ENCODE peak calls at places on chromosomes 5 and 9, in six cellular contexts. J is amniotic epithelial cell; C is stimulated activated CD8-positive, alpha-beta memory T cell treated with anti-CD3 and anti-CD28 coated beads, Interleukin-4, amount 100 ng/mL, for 1 hour; K is activated T-helper 1 cell treated with anti-CD3 and anti-CD28 coated beads, Interleukin-2, amount 50 U/mL, for 16 hours; D is globus pallidus; U is cortex of kidney. N is an unnamed sample.

GRCh38 chr9:68877219-68877618 is 136.7 kb downstream of the PRKACG start:
- DNase-seq in J (no peak), C (no peak), K (no peak), D (no peak), U (no peak), N (no peak)

GRCh38 chr9:121700831-121701419 is 49.5 kb downstream of the DAB2IP start:
- DNase-seq in J (no peak), C (no peak), K (no peak), D (no peak), U (no peak), N (no peak)

GRCh38 chr5:16547200-16547842 is 69.5 kb downstream of the RETREG1 start:
- DNase-seq in J (peak), C (no peak), K (no peak), D (no peak), U (no peak), N (no peak)

GRCh38 chr9:127809562-127810377 is 7.1 kb downstream of the FPGS start:
- DNase-seq in J (peak), C (no peak), K (no peak), D (no peak), U (no peak), N (no peak)

GRCh38 chr5:131953969-131954368 is 8.5 kb upstream of the MEIKIN start:
- DNase-seq in J (no peak), C (no peak), K (no peak), D (no peak), U (no peak), N (no peak)

GRCh38 chr9:130175355-130175754 is 3.2 kb downstream of the NCS1 start:
- DNase-seq in J (no peak), C (no peak), K (no peak), D (no peak), U (no peak), N (no peak)

GRCh38 chr5:77180167-77181081 is 30.1 kb upstream of the PDE8B start:
- DNase-seq in J (no peak), C (no peak), K (no peak), D (no peak), U (no peak), N (peak)

GRCh38 chr9:20243866-20244647 is 378.2 kb downstream of the MLLT3 start:
- DNase-seq in J (no peak), C (no peak), K (no peak), D (no peak), U (no peak), N (no peak)

GRCh38 chr5:163261647-163262269 is 175.6 kb upstream of the CCNG1 start:
- DNase-seq in J (no peak), C (no peak), K (no peak), D (no peak), U (no peak), N (no peak)